ENCODE peak calls at places on chromosome 22, in eight cellular contexts. One of them, this sample, is unnamed.

GRCh38 chr22:20143883-20144665 is 6.8 kb downstream of the CCDC188 start:
- DNase-seq in skeletal muscle cell: no peak
- DNase-seq in stimulated activated CD4-positive, alpha-beta T cell treated with anti-CD3 and anti-CD28 coated beads, Interleukin-2, amount 100 ng/mL, for 48 hours: no peak
- DNase-seq in ovary: no peak
- DNase-seq in fibroblast of mammary gland: no peak
- DNase-seq in GM12865: no peak
- DNase-seq in astrocyte of the hippocampus: no peak
- DNase-seq in NCI-H1105 treated with DMSO at 0.1 percent for 48 hours: no peak
- DNase-seq in this sample: no peak

GRCh38 chr22:17087176-17088131 is 2.7 kb downstream of the IL17RA start:
- DNase-seq in skeletal muscle cell: peak; percentile 60
- DNase-seq in stimulated activated CD4-positive, alpha-beta T cell treated with anti-CD3 and anti-CD28 coated beads, Interleukin-2, amount 100 ng/mL, for 48 hours: no peak
- DNase-seq in NCI-H1105 treated with DMSO at 0.1 percent for 48 hours: no peak
- DNase-seq in ovary: no peak
- DNase-seq in GM12865: peak; percentile 77
- DNase-seq in fibroblast of mammary gland: peak; percentile 41
- DNase-seq in astrocyte of the hippocampus: peak; percentile 31
- DNase-seq in this sample: no peak

GRCh38 chr22:46894081-46894671 is 131.7 kb downstream of the TBC1D22A start:
- DNase-seq in skeletal muscle cell: no peak
- DNase-seq in GM12865: no peak
- DNase-seq in astrocyte of the hippocampus: peak; percentile 13
- DNase-seq in NCI-H1105 treated with DMSO at 0.1 percent for 48 hours: no peak
- DNase-seq in stimulated activated CD4-positive, alpha-beta T cell treated with anti-CD3 and anti-CD28 coated beads, Interleukin-2, amount 100 ng/mL, for 48 hours: no peak
- DNase-seq in ovary: peak; percentile 21
- DNase-seq in fibroblast of mammary gland: peak; percentile 42
- DNase-seq in this sample: no peak

GRCh38 chr22:40215266-40215665 is 37.5 kb downstream of the TNRC6B start:
- DNase-seq in astrocyte of the hippocampus: no peak
- DNase-seq in skeletal muscle cell: no peak
- DNase-seq in NCI-H1105 treated with DMSO at 0.1 percent for 48 hours: no peak
- DNase-seq in fibroblast of mammary gland: no peak
- DNase-seq in ovary: no peak
- DNase-seq in GM12865: no peak
- DNase-seq in stimulated activated CD4-positive, alpha-beta T cell treated with anti-CD3 and anti-CD28 coated beads, Interleukin-2, amount 100 ng/mL, for 48 hours: no peak
- DNase-seq in this sample: peak; percentile 28

GRCh38 chr22:19597399-19597735 is 73.2 kb upstream of the CLDN5 start:
- DNase-seq in fibroblast of mammary gland: no peak
- DNase-seq in skeletal muscle cell: no peak
- DNase-seq in GM12865: no peak
- DNase-seq in astrocyte of the hippocampus: no peak
- DNase-seq in stimulated activated CD4-positive, alpha-beta T cell treated with anti-CD3 and anti-CD28 coated beads, Interleukin-2, amount 100 ng/mL, for 48 hours: no peak
- DNase-seq in NCI-H1105 treated with DMSO at 0.1 percent for 48 hours: no peak
- DNase-seq in ovary: no peak
- DNase-seq in this sample: no peak

GRCh38 chr22:23537421-23537820 is 42.7 kb downstream of the IGLL1 start:
- DNase-seq in astrocyte of the hippocampus: no peak
- DNase-seq in skeletal muscle cell: no peak
- DNase-seq in NCI-H1105 treated with DMSO at 0.1 percent for 48 hours: no peak
- DNase-seq in stimulated activated CD4-positive, alpha-beta T cell treated with anti-CD3 and anti-CD28 coated beads, Interleukin-2, amount 100 ng/mL, for 48 hours: no peak
- DNase-seq in ovary: peak; percentile 84
- DNase-seq in GM12865: no peak
- DNase-seq in fibroblast of mammary gland: no peak
- DNase-seq in this sample: no peak

GRCh38 chr22:21076907-21077625 is 31.3 kb downstream of the LRRC74B start:
- DNase-seq in NCI-H1105 treated with DMSO at 0.1 percent for 48 hours: no peak
- DNase-seq in stimulated activated CD4-positive, alpha-beta T cell treated with anti-CD3 and anti-CD28 coated beads, Interleukin-2, amount 100 ng/mL, for 48 hours: no peak
- DNase-seq in astrocyte of the hippocampus: no peak
- DNase-seq in fibroblast of mammary gland: no peak
- DNase-seq in ovary: no peak
- DNase-seq in skeletal muscle cell: no peak
- DNase-seq in GM12865: no peak
- DNase-seq in this sample: no peak

GRCh38 chr22:17281026-17281809 is 62.0 kb upstream of the ADA2 start:
- DNase-seq in stimulated activated CD4-positive, alpha-beta T cell treated with anti-CD3 and anti-CD28 coated beads, Interleukin-2, amount 100 ng/mL, for 48 hours: no peak
- DNase-seq in astrocyte of the hippocampus: no peak
- DNase-seq in GM12865: peak; percentile 20
- DNase-seq in fibroblast of mammary gland: no peak
- DNase-seq in ovary: no peak
- DNase-seq in skeletal muscle cell: no peak
- DNase-seq in NCI-H1105 treated with DMSO at 0.1 percent for 48 hours: no peak
- DNase-seq in this sample: no peak

GRCh38 chr22:19097518-19097917 is 24.7 kb downstream of the DGCR2 start:
- DNase-seq in ovary: no peak
- DNase-seq in GM12865: no peak
- DNase-seq in astrocyte of the hippocampus: no peak
- DNase-seq in skeletal muscle cell: no peak
- DNase-seq in NCI-H1105 treated with DMSO at 0.1 percent for 48 hours: no peak
- DNase-seq in stimulated activated CD4-positive, alpha-beta T cell treated with anti-CD3 and anti-CD28 coated beads, Interleukin-2, amount 100 ng/mL, for 48 hours: no peak
- DNase-seq in fibroblast of mammary gland: no peak
- DNase-seq in this sample: peak; percentile 17

GRCh38 chr22:39908737-39909136 is 7.9 kb downstream of the GRAP2 start:
- DNase-seq in stimulated activated CD4-positive, alpha-beta T cell treated with anti-CD3 and anti-CD28 coated beads, Interleukin-2, amount 100 ng/mL, for 48 hours: no peak
- DNase-seq in astrocyte of the hippocampus: no peak
- DNase-seq in ovary: no peak
- DNase-seq in skeletal muscle cell: no peak
- DNase-seq in NCI-H1105 treated with DMSO at 0.1 percent for 48 hours: no peak
- DNase-seq in GM12865: peak; percentile 35
- DNase-seq in fibroblast of mammary gland: peak; percentile 54
- DNase-seq in this sample: no peak

GRCh38 chr22:17990167-17990566 is 34.2 kb downstream of the MICAL3 start:
- DNase-seq in skeletal muscle cell: no peak
- DNase-seq in fibroblast of mammary gland: no peak
- DNase-seq in NCI-H1105 treated with DMSO at 0.1 percent for 48 hours: no peak
- DNase-seq in GM12865: no peak
- DNase-seq in astrocyte of the hippocampus: peak; percentile 35
- DNase-seq in stimulated activated CD4-positive, alpha-beta T cell treated with anti-CD3 and anti-CD28 coated beads, Interleukin-2, amount 100 ng/mL, for 48 hours: no peak
- DNase-seq in ovary: no peak
- DNase-seq in this sample: no peak

GRCh38 chr22:21688706-21689381 is 23.0 kb downstream of the PPIL2 start:
- DNase-seq in NCI-H1105 treated with DMSO at 0.1 percent for 48 hours: no peak
- DNase-seq in skeletal muscle cell: no peak
- DNase-seq in astrocyte of the hippocampus: no peak
- DNase-seq in stimulated activated CD4-positive, alpha-beta T cell treated with anti-CD3 and anti-CD28 coated beads, Interleukin-2, amount 100 ng/mL, for 48 hours: no peak
- DNase-seq in fibroblast of mammary gland: no peak
- DNase-seq in GM12865: peak; percentile 17
- DNase-seq in ovary: no peak
- DNase-seq in this sample: no peak

GRCh38 chr22:39932918-39933649 is 27.1 kb upstream of the TMA7B start:
- DNase-seq in NCI-H1105 treated with DMSO at 0.1 percent for 48 hours: no peak
- DNase-seq in stimulated activated CD4-positive, alpha-beta T cell treated with anti-CD3 and anti-CD28 coated beads, Interleukin-2, amount 100 ng/mL, for 48 hours: peak; percentile 67
- DNase-seq in skeletal muscle cell: no peak
- DNase-seq in ovary: no peak
- DNase-seq in astrocyte of the hippocampus: no peak
- DNase-seq in GM12865: peak; percentile 74
- DNase-seq in fibroblast of mammary gland: peak; percentile 43
- DNase-seq in this sample: peak; percentile 25

GRCh38 chr22:49826603-49827306 is 918 bp downstream of the BRD1 start:
- DNase-seq in GM12865: peak; percentile 48
- DNase-seq in NCI-H1105 treated with DMSO at 0.1 percent for 48 hours: no peak
- DNase-seq in ovary: peak; percentile 81
- DNase-seq in stimulated activated CD4-positive, alpha-beta T cell treated with anti-CD3 and anti-CD28 coated beads, Interleukin-2, amount 100 ng/mL, for 48 hours: peak; percentile 18
- DNase-seq in fibroblast of mammary gland: peak; percentile 28
- DNase-seq in skeletal muscle cell: no peak
- DNase-seq in astrocyte of the hippocampus: peak; percentile 73
- DNase-seq in this sample: no peak

GRCh38 chr22:48874956-48875355 is 952.7 kb downstream of the BRD1 start:
- DNase-seq in NCI-H1105 treated with DMSO at 0.1 percent for 48 hours: no peak
- DNase-seq in astrocyte of the hippocampus: no peak
- DNase-seq in stimulated activated CD4-positive, alpha-beta T cell treated with anti-CD3 and anti-CD28 coated beads, Interleukin-2, amount 100 ng/mL, for 48 hours: no peak
- DNase-seq in fibroblast of mammary gland: no peak
- DNase-seq in GM12865: no peak
- DNase-seq in skeletal muscle cell: no peak
- DNase-seq in ovary: no peak
- DNase-seq in this sample: no peak

GRCh38 chr22:23874871-23875270 is 17.2 kb downstream of the SLC2A11 start:
- DNase-seq in NCI-H1105 treated with DMSO at 0.1 percent for 48 hours: no peak
- DNase-seq in skeletal muscle cell: no peak
- DNase-seq in astrocyte of the hippocampus: no peak
- DNase-seq in fibroblast of mammary gland: peak; percentile 25
- DNase-seq in ovary: no peak
- DNase-seq in stimulated activated CD4-positive, alpha-beta T cell treated with anti-CD3 and anti-CD28 coated beads, Interleukin-2, amount 100 ng/mL, for 48 hours: no peak
- DNase-seq in GM12865: no peak
- DNase-seq in this sample: no peak

GRCh38 chr22:49155039-49155808 is 672.4 kb downstream of the BRD1 start:
- DNase-seq in astrocyte of the hippocampus: no peak
- DNase-seq in stimulated activated CD4-positive, alpha-beta T cell treated with anti-CD3 and anti-CD28 coated beads, Interleukin-2, amount 100 ng/mL, for 48 hours: no peak
- DNase-seq in fibroblast of mammary gland: no peak
- DNase-seq in ovary: no peak
- DNase-seq in NCI-H1105 treated with DMSO at 0.1 percent for 48 hours: no peak
- DNase-seq in skeletal muscle cell: no peak
- DNase-seq in GM12865: no peak
- DNase-seq in this sample: no peak

GRCh38 chr22:29695129-29695926 is 24.5 kb upstream of the CABP7 start:
- DNase-seq in fibroblast of mammary gland: no peak
- DNase-seq in skeletal muscle cell: no peak
- DNase-seq in ovary: no peak
- DNase-seq in astrocyte of the hippocampus: no peak
- DNase-seq in GM12865: no peak
- DNase-seq in NCI-H1105 treated with DMSO at 0.1 percent for 48 hours: peak; percentile 69
- DNase-seq in stimulated activated CD4-positive, alpha-beta T cell treated with anti-CD3 and anti-CD28 coated beads, Interleukin-2, amount 100 ng/mL, for 48 hours: no peak
- DNase-seq in this sample: peak; percentile 98

GRCh38 chr22:48758905-48759875 is 1068.5 kb downstream of the BRD1 start:
- DNase-seq in skeletal muscle cell: no peak
- DNase-seq in astrocyte of the hippocampus: no peak
- DNase-seq in stimulated activated CD4-positive, alpha-beta T cell treated with anti-CD3 and anti-CD28 coated beads, Interleukin-2, amount 100 ng/mL, for 48 hours: no peak
- DNase-seq in GM12865: no peak
- DNase-seq in NCI-H1105 treated with DMSO at 0.1 percent for 48 hours: no peak
- DNase-seq in ovary: peak; percentile 9
- DNase-seq in fibroblast of mammary gland: no peak
- DNase-seq in this sample: no peak

GRCh38 chr22:45923212-45923611 is 53.8 kb downstream of the WNT7B start:
- DNase-seq in astrocyte of the hippocampus: no peak
- DNase-seq in GM12865: no peak
- DNase-seq in NCI-H1105 treated with DMSO at 0.1 percent for 48 hours: no peak
- DNase-seq in stimulated activated CD4-positive, alpha-beta T cell treated with anti-CD3 and anti-CD28 coated beads, Interleukin-2, amount 100 ng/mL, for 48 hours: no peak
- DNase-seq in fibroblast of mammary gland: no peak
- DNase-seq in skeletal muscle cell: no peak
- DNase-seq in ovary: no peak
- DNase-seq in this sample: no peak

This sample was measured in NCI-H446.